ENCODE peak calls at places on chromosome 6, in ten cellular contexts. J is tibial nerve, D is ovary, W is HepG2, L is transverse colon, G is stomach, C is SK-N-SH, N is A549, S is H1, B is suprapubic skin. K is an unnamed sample.

GRCh38 chr6:125066140-125066539 is 87.4 kb upstream of the TPD52L1 start:
- DNase-seq in J (no peak), D (no peak), W (no peak), L (no peak), G (no peak), C (no peak), N (no peak), S (no peak), B (no peak), K (no peak)

GRCh38 chr6:122530440-122531046 is 58.9 kb upstream of the SERINC1 start:
- DNase-seq in J (peak), D (peak), W (peak), L (peak), G (peak), C (peak), N (peak), S (peak), B (no peak), K (no peak)

GRCh38 chr6:144344651-144345050 is 59.5 kb downstream of the UTRN start:
- DNase-seq in J (no peak), D (no peak), W (no peak), L (no peak), G (no peak), C (no peak), N (no peak), S (no peak), B (no peak), K (no peak)

GRCh38 chr6:37038297-37039198 is 33.1 kb downstream of the FGD2 start:
- DNase-seq in J (peak), D (peak), W (no peak), L (no peak), G (peak), C (peak), N (no peak), S (no peak), B (peak), K (no peak)

GRCh38 chr6:164832410-164832809 is 477.0 kb downstream of the C6orf118 start:
- DNase-seq in J (no peak), D (no peak), W (no peak), L (no peak), G (no peak), C (no peak), N (no peak), S (no peak), B (no peak), K (no peak)

GRCh38 chr6:71665931-71666330 is 220.4 kb upstream of the RIMS1 start:
- DNase-seq in J (no peak), D (no peak), W (no peak), L (no peak), G (no peak), C (no peak), N (no peak), S (no peak), B (no peak), K (no peak)

GRCh38 chr6:137697267-137697938 is 169.7 kb upstream of the TNFAIP3 start:
- DNase-seq in J (no peak), D (no peak), W (peak), L (peak), G (no peak), C (no peak), N (peak), S (no peak), B (no peak), K (no peak)

GRCh38 chr6:157586088-157586414 is 205.1 kb downstream of the ZDHHC14 start:
- DNase-seq in J (no peak), D (no peak), W (no peak), L (no peak), G (no peak), C (no peak), N (no peak), S (no peak), B (no peak), K (no peak)

GRCh38 chr6:167858086-167858591 is 31.4 kb downstream of the AFDN start:
- DNase-seq in J (no peak), D (no peak), W (no peak), L (no peak), G (no peak), C (peak), N (no peak), S (no peak), B (no peak), K (no peak)

GRCh38 chr6:155122199-155122950 is 127.3 kb downstream of the TIAM2 start:
- DNase-seq in J (no peak), D (no peak), W (no peak), L (no peak), G (no peak), C (no peak), N (no peak), S (no peak), B (no peak), K (no peak)

GRCh38 chr6:53361549-53362031 is 12.8 kb upstream of the ELOVL5 start:
- DNase-seq in J (no peak), D (no peak), W (no peak), L (no peak), G (no peak), C (no peak), N (peak), S (no peak), B (no peak), K (peak)

GRCh38 chr6:69790629-69791028 is 6.2 kb downstream of the LMBRD1 start:
- DNase-seq in J (no peak), D (no peak), W (no peak), L (no peak), G (no peak), C (no peak), N (no peak), S (no peak), B (no peak), K (no peak)

GRCh38 chr6:170224694-170225660 is 65.9 kb downstream of the DLL1 start:
- DNase-seq in J (no peak), D (peak), W (no peak), L (no peak), G (peak), C (no peak), N (no peak), S (no peak), B (peak), K (peak)

GRCh38 chr6:42453027-42453648 is 1.4 kb upstream of the TRERF1 start:
- DNase-seq in J (peak), D (peak), W (peak), L (peak), G (peak), C (peak), N (peak), S (no peak), B (peak), K (peak)

GRCh38 chr6:3270258-3270657 is 11.5 kb downstream of the PSMG4 start:
- DNase-seq in J (no peak), D (no peak), W (no peak), L (peak), G (peak), C (no peak), N (no peak), S (no peak), B (no peak), K (no peak)

GRCh38 chr6:79984261-79984660 is 20.2 kb upstream of the TTK start:
- DNase-seq in J (no peak), D (no peak), W (peak), L (peak), G (no peak), C (no peak), N (peak), S (no peak), B (no peak), K (no peak)

GRCh38 chr6:140824595-140824994 is 1308.1 kb upstream of the GJE1 start:
- DNase-seq in J (no peak), D (no peak), W (no peak), L (no peak), G (no peak), C (no peak), N (no peak), S (no peak), B (no peak), K (no peak)

GRCh38 chr6:37917568-37917967 is 98.0 kb downstream of the ZFAND3 start:
- DNase-seq in J (no peak), D (no peak), W (no peak), L (no peak), G (no peak), C (no peak), N (no peak), S (no peak), B (no peak), K (no peak)

GRCh38 chr6:34392497-34393190 is at the start of gene NUDT3:
- DNase-seq in J (peak), D (peak), W (peak), L (peak), G (peak), C (peak), N (peak), S (peak), B (peak), K (peak)
- TF ChIP-seq CTCF in J (peak), D (peak), W (peak), L (peak), G (peak), C (peak), N (peak), S (peak), B (peak), K (peak)

GRCh38 chr6:22008248-22008836 is 288.5 kb downstream of the PRL start:
- DNase-seq in J (no peak), D (no peak), W (no peak), L (no peak), G (no peak), C (no peak), N (peak), S (no peak), B (no peak), K (no peak)
- H3K27ac ChIP-seq in J (no peak), D (no peak), W (no peak), L (no peak), G (no peak), C (peak), N (no peak), S (no peak), B (no peak), K (no peak)

GRCh38 chr6:56026461-56027180 is 151.2 kb upstream of the BMP5 start:
- DNase-seq in J (no peak), D (no peak), W (no peak), L (no peak), G (no peak), C (no peak), N (no peak), S (no peak), B (no peak), K (no peak)
- TF ChIP-seq EP300 in J (no peak), D (no peak), W (no peak), L (no peak), G (no peak), C (no peak), N (no peak), S (no peak), B (no peak), K (no peak)

GRCh38 chr6:5087389-5087788 is 2.2 kb downstream of the PPP1R3G start:
- DNase-seq in J (peak), D (no peak), W (no peak), L (peak), G (no peak), C (no peak), N (no peak), S (no peak), B (no peak), K (peak)
- TF ChIP-seq CTCF in J (no peak), D (no peak), W (no peak), L (no peak), G (no peak), C (no peak), N (no peak), S (no peak), B (no peak), K (no peak)

GRCh38 chr6:13445005-13445743 is 42.2 kb downstream of the GFOD1 start:
- DNase-seq in J (peak), D (peak), W (no peak), L (peak), G (peak), C (peak), N (no peak), S (no peak), B (peak), K (no peak)
- H3K27ac ChIP-seq in J (peak), D (no peak), W (no peak), L (peak), G (peak), C (no peak), N (no peak), S (no peak), B (peak), K (peak)

DNA sequence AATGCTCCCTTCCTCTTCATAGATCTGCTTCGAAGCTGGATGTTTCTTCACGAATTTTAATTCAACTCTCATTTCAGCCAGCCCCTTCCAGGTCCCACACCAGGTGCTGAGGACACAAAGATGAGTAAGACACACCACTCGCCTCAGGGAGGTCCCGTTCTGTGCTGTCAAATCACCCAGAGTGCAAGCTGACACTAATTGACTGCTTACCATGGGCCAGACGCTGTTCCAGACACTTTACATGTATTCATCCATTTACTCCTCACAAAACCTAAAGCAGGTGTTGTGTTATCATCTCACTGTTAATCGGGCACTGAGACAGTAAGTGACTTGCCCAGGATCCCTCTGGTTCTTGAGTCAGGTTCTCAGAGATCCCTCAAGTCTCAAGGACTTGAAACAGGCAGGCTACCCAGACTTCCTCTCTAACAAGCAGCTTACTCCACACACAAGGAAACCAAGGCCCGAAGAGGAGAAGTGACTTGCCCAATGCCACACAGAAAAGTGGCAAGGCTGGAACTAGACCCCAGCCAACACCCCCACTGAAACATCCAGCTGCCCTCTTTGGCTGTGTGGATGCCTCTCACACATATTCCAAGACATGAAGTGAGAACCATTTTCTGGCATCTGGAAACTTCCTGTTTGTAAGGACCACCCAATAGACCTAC is 174.5 kb downstream of the CDC5L start:
- DNase-seq in J (no peak), D (no peak), W (no peak), L (no peak), G (no peak), C (peak), N (no peak), S (no peak), B (no peak), K (no peak)
- TF ChIP-seq EP300 in J (no peak), D (no peak), W (no peak), L (no peak), G (no peak), C (no peak), N (no peak), S (no peak), B (no peak), K (no peak)

GRCh38 chr6:25487012-25487411 is 165.0 kb upstream of the SCGN start:
- DNase-seq in J (no peak), D (no peak), W (no peak), L (no peak), G (no peak), C (no peak), N (no peak), S (no peak), B (no peak), K (no peak)

GRCh38 chr6:25488156-25488555 is 163.9 kb upstream of the SCGN start:
- DNase-seq in J (no peak), D (no peak), W (no peak), L (no peak), G (no peak), C (no peak), N (no peak), S (no peak), B (no peak), K (no peak)

GRCh38 chr6:25489399-25489798 is 162.6 kb upstream of the SCGN start:
- DNase-seq in J (no peak), D (no peak), W (no peak), L (no peak), G (no peak), C (no peak), N (no peak), S (no peak), B (no peak), K (no peak)

GRCh38 chr6:25492951-25493350 is 159.1 kb upstream of the SCGN start:
- DNase-seq in J (no peak), D (no peak), W (no peak), L (no peak), G (no peak), C (no peak), N (no peak), S (no peak), B (no peak), K (no peak)

DNA sequence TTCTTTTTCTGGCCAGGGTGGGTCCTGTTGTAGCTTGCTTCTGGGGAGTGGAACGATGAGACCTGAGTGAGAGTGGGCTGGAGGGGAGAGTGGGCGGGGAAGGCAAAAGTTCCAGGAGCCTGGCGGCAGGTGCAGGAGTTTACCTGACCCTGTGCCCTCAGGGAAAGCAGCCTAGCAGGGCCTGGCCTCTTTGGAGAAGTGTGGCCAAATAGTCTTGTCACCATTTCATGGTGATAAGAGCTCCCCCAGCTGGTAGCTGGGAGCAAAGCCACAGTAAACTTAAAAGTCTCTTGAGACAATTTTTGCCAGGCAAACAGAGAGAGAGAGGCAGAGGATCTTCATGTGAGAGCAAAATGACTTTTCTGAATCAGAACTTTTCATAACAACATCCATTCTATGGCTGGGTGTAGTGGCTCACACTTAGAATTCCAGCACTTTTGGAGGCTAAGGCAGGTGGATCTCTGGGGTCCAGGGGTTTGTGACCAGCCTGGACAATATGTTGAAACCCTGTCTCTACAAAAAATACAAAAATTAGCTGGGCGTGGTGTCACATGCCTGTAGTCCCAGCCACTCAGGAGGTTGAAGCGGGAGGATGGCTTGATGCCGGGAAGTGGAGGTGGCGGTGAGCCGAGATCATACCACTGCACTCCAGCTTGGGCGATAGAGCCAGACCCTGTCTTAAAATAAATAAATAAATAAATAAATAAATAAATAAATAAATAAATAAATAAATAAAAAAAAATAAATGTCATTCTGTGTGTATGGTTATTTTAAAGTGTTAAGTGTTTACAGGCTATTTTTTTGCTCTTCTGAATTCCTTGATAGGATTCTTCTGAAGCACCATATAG is 161.8 kb upstream of the SCGN start:
- DNase-seq in J (peak), D (peak), W (peak), L (peak), G (peak), C (peak), N (peak), S (peak), B (peak), K (no peak)
- TF ChIP-seq CTCF in J (peak), D (peak), W (peak), L (peak), G (peak), C (peak), N (peak), S (peak), B (peak), K (peak)

GRCh38 chr6:105211831-105212230 is 32.0 kb upstream of the POPDC3 start:
- DNase-seq in J (no peak), D (no peak), W (no peak), L (no peak), G (no peak), C (no peak), N (no peak), S (no peak), B (no peak), K (no peak)

GRCh38 chr6:105213272-105213671 is 33.5 kb upstream of the POPDC3 start:
- DNase-seq in J (no peak), D (no peak), W (no peak), L (no peak), G (no peak), C (no peak), N (no peak), S (no peak), B (no peak), K (no peak)

GRCh38 chr6:105210932-105211531 is 31.2 kb upstream of the POPDC3 start:
- DNase-seq in J (no peak), D (no peak), W (no peak), L (no peak), G (no peak), C (no peak), N (no peak), S (no peak), B (no peak), K (no peak)

GRCh38 chr6:105209950-105210706 is 30.3 kb upstream of the POPDC3 start:
- DNase-seq in J (no peak), D (no peak), W (peak), L (no peak), G (no peak), C (no peak), N (peak), S (no peak), B (no peak), K (no peak)

DNA sequence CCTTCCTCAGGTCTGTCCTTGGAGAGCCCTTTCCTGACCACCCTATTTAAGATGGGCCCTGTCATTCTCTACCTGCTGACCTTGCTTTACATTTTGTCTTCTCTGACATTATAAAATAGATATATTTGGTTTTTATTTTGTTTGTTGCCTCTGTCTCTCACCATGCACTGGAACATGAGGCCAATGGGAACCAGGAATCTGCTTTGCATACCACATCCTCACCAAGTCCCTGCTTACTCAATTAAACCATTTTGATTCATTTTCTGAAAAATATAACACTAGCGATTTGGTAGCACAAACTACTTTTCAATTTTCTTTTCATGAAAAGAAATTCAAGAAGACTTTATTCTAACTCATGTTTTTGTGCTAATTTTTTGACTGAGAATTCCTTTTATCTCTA is 32.8 kb upstream of the POPDC3 start:
- DNase-seq in J (no peak), D (no peak), W (no peak), L (no peak), G (no peak), C (no peak), N (no peak), S (no peak), B (no peak), K (no peak)
- H3K27ac ChIP-seq in J (no peak), D (no peak), W (no peak), L (no peak), G (no peak), C (no peak), N (no peak), S (no peak), B (no peak), K (no peak)

K was measured in upper lobe of left lung.